ENCODE peak calls at places on chromosome 20, in six cellular contexts. F, Q, O, T, H and M are unnamed samples.

GRCh38 chr20:10642859-10643559 is 30.8 kb downstream of the JAG1 start:
- DNase-seq in F (no peak), Q (no peak), O (no peak), T (no peak), H (no peak), M (no peak)

GRCh38 chr20:1391640-1392442 is 1.0 kb downstream of the FKBP1A start:
- DNase-seq in F (no peak), Q (no peak), O (peak; percentile 17), T (no peak), H (no peak), M (no peak)

GRCh38 chr20:5140195-5140594 is 13.4 kb downstream of the CDS2 start:
- DNase-seq in F (no peak), Q (no peak), O (no peak), T (no peak), H (no peak), M (no peak)

GRCh38 chr20:41145317-41145716 is 8.0 kb downstream of the PLCG1 start:
- DNase-seq in F (no peak), Q (no peak), O (no peak), T (no peak), H (no peak), M (no peak)

GRCh38 chr20:54355631-54356280 is 119.6 kb upstream of the DOK5 start:
- DNase-seq in F (no peak), Q (no peak), O (no peak), T (no peak), H (no peak), M (no peak)

GRCh38 chr20:33787253-33787891 is 23.8 kb upstream of the CHMP4B start:
- DNase-seq in F (no peak), Q (no peak), O (no peak), T (no peak), H (no peak), M (no peak)

GRCh38 chr20:1118336-1119127 is at the start of gene PSMF1:
- DNase-seq in F (peak; percentile 92), Q (peak; percentile 80), O (peak; percentile 86), T (peak; percentile 87), H (peak; percentile 66), M (peak; percentile 92)

GRCh38 chr20:62501801-62502495 is 26.2 kb upstream of the GATA5 start:
- DNase-seq in F (no peak), Q (no peak), O (no peak), T (no peak), H (peak; percentile 72), M (no peak)

GRCh38 chr20:38864662-38865061 is 59.2 kb downstream of the PPP1R16B start:
- DNase-seq in F (no peak), Q (no peak), O (no peak), T (no peak), H (no peak), M (no peak)

GRCh38 chr20:40865095-40865494 is 163.5 kb upstream of the TOP1 start:
- DNase-seq in F (no peak), Q (no peak), O (no peak), T (no peak), H (no peak), M (no peak)

GRCh38 chr20:20237093-20237959 is 130.6 kb upstream of the INSM1 start:
- DNase-seq in F (peak; percentile 55), Q (no peak), O (peak; percentile 53), T (peak; percentile 28), H (no peak), M (peak; percentile 54)

GRCh38 chr20:46883847-46884246 is 10.8 kb upstream of the EYA2 start:
- DNase-seq in F (no peak), Q (no peak), O (no peak), T (no peak), H (no peak), M (no peak)

GRCh38 chr20:18663932-18664331 is 76.1 kb downstream of the DTD1 start:
- DNase-seq in F (no peak), Q (no peak), O (no peak), T (no peak), H (no peak), M (no peak)

GRCh38 chr20:1317545-1318255 is 11.2 kb downstream of the SDCBP2 start:
- DNase-seq in F (no peak), Q (no peak), O (no peak), T (no peak), H (no peak), M (no peak)

GRCh38 chr20:3890999-3891929 is 2.1 kb downstream of the PANK2 start:
- DNase-seq in F (no peak), Q (no peak), O (no peak), T (no peak), H (no peak), M (no peak)

GRCh38 chr20:3888622-3889488 is at the start of gene PANK2:
- DNase-seq in F (peak; percentile 99), Q (peak; percentile 91), O (peak; percentile 98), T (peak; percentile 99), H (peak; percentile 98), M (peak; percentile 100)

GRCh38 chr20:3887870-3888614 is 1.1 kb upstream of the PANK2 start:
- DNase-seq in F (no peak), Q (no peak), O (no peak), T (peak; percentile 26), H (no peak), M (no peak)

GRCh38 chr20:3890410-3890751 is 1.2 kb downstream of the PANK2 start:
- DNase-seq in F (peak; percentile 48), Q (no peak), O (no peak), T (no peak), H (no peak), M (no peak)

DNA sequence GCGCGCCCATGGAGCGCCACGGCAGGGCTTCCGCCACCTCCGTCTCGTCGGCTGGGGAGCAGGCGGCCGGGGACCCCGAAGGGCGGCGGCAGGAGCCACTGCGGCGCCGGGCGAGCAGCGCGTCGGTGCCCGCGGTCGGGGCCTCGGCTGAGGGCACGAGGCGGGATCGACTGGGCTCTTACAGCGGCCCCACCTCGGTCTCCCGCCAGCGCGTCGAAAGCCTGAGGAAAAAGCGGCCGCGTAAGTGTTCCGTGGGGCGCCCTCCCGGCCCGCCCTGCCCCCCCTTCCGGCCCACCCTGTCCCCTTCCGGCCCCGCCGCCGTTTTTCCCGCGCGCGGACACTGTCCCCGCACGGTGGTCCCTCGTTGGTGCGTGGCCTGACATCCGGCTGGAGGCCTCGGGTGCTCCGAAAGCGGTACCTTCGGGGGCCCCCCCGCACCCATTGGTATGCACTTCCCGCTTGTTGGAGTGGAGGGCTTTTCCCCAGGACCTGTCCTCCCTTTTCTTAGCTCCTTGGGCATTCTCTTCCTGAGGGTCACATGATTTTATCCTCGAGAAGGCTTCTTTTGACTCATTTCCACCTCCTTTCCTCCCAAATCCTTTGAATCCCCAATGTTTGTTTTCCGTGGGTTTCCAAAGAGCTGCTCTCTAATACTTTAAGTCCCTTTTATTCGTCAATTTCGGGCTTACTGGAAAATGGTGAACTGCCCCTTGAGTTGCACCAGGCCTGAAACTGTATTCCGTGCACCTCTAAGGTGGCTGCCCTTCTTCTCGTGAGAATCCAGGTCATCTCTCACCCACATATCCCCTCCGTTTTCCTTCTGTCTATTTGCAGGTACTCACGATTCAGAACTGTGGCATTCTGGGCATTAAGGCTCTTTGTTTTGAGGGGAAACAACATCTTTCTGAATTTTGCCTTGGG is 562 bp downstream of the PANK2 start:
- DNase-seq in F (peak; percentile 33), Q (no peak), O (peak; percentile 65), T (no peak), H (no peak), M (peak; percentile 26)
- TF ChIP-seq ATF3 in F (no peak), Q (no peak), O (no peak), T (no peak), H (no peak), M (no peak)

DNA sequence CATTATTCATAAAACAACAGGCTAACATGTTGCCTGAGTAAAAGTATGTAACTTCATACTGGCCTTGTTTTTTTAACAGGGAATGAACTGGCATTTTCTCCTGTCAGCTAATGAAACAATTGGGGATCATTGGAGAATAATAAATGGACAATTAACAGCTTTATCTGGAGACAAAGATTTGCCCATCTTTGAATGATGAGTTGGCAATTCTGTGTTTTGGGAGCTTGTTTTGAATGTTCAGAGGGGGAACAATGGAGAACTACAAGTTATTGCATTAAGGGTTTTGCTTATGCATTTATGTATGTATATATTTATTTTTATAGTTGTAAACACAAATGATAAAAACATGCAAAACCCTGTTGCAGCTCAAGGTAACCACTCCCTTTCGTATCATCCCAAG is 150.3 kb downstream of the CBLN4 start:
- DNase-seq in F (no peak), Q (no peak), O (no peak), T (no peak), H (no peak), M (no peak)
- TF ChIP-seq ATF3 in F (no peak), Q (no peak), O (no peak), T (no peak), H (no peak), M (no peak)

GRCh38 chr20:36092424-36093024 is 62.0 kb upstream of the EPB41L1 start:
- DNase-seq in F (no peak), Q (no peak), O (peak; percentile 51), T (no peak), H (no peak), M (peak; percentile 49)

GRCh38 chr20:36093804-36094145 is 60.8 kb upstream of the EPB41L1 start:
- DNase-seq in F (no peak), Q (no peak), O (no peak), T (no peak), H (no peak), M (no peak)

GRCh38 chr20:36091561-36092423 is 62.7 kb upstream of the EPB41L1 start:
- DNase-seq in F (no peak), Q (peak; percentile 34), O (no peak), T (no peak), H (no peak), M (peak; percentile 35)

GRCh38 chr20:36094497-36094896 is 60.0 kb upstream of the EPB41L1 start:
- DNase-seq in F (no peak), Q (no peak), O (no peak), T (no peak), H (no peak), M (no peak)

GRCh38 chr20:36093025-36093803 is 61.3 kb upstream of the EPB41L1 start:
- DNase-seq in F (no peak), Q (no peak), O (no peak), T (no peak), H (no peak), M (no peak)
- TF ChIP-seq ATF3 in F (no peak), Q (no peak), O (no peak), T (no peak), H (no peak), M (no peak)

GRCh38 chr20:44691424-44692423 is 23.4 kb upstream of the CCN5 start:
- DNase-seq in F (no peak), Q (no peak), O (no peak), T (no peak), H (no peak), M (no peak)

GRCh38 chr20:44688053-44688625 is 27.0 kb upstream of the CCN5 start:
- DNase-seq in F (no peak), Q (no peak), O (no peak), T (no peak), H (no peak), M (no peak)

GRCh38 chr20:44686934-44687333 is 28.2 kb upstream of the CCN5 start:
- DNase-seq in F (peak; percentile 1), Q (no peak), O (no peak), T (no peak), H (no peak), M (no peak)

GRCh38 chr20:44690781-44691423 is 24.3 kb upstream of the CCN5 start:
- DNase-seq in F (no peak), Q (no peak), O (no peak), T (no peak), H (no peak), M (no peak)

DNA sequence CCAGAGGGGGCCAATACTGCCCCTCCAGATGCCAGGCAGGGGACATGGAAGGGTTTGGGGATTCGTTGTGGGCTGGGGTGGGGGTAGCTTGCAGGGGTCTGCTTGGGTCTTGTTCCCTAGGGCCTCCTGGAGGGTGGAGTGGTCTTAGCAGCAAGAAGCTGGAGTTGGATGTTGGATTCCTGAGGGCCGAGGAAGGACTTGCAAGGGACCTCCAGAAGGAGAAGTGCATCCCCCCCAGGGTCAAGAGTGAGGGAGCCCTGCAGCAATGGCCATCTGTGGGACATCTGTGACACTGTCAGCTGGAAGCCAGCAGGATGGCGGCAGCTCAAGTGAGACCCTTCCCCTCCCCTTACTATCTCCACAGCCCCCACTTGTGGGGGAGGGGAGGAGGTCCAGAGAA is 25.4 kb upstream of the CCN5 start:
- DNase-seq in F (no peak), Q (no peak), O (no peak), T (no peak), H (no peak), M (no peak)
- TF ChIP-seq ATF3 in F (no peak), Q (no peak), O (no peak), T (no peak), H (no peak), M (no peak)